ENCODE peak calls at places on chromosomes 7 and 10, in five cellular contexts. G, Y, W, P and D are unnamed samples.

GRCh38 chr10:48406204-48406603 is 99.7 kb downstream of the MAPK8 start:
- DNase-seq in G (no peak), Y (no peak), W (no peak), P (no peak), D (no peak)

GRCh38 chr10:109780997-109781396 is 142.3 kb downstream of the XPNPEP1 start:
- DNase-seq in G (no peak), Y (no peak), W (no peak), P (no peak), D (no peak)

GRCh38 chr7:66928388-66928787 is 7.4 kb downstream of the TMEM248 start:
- DNase-seq in G (no peak), Y (no peak), W (no peak), P (no peak), D (no peak)

GRCh38 chr10:69307434-69307833 is 29.1 kb downstream of the HK1 start:
- DNase-seq in G (no peak), Y (no peak), W (no peak), P (no peak), D (no peak)

GRCh38 chr10:129888784-129889616 is 75.1 kb downstream of the EBF3 start:
- DNase-seq in G (peak; percentile 13), Y (peak; percentile 9), W (peak; percentile 78), P (peak; percentile 67), D (peak; percentile 84)

GRCh38 chr7:95092332-95092731 is 184.9 kb downstream of the PPP1R9A start:
- DNase-seq in G (no peak), Y (no peak), W (no peak), P (no peak), D (no peak)

GRCh38 chr10:79446451-79447020 is 1.1 kb upstream of the ZCCHC24 start:
- DNase-seq in G (no peak), Y (peak; percentile 22), W (peak; percentile 89), P (peak; percentile 25), D (peak; percentile 60)

GRCh38 chr7:82396343-82396742 is 47.2 kb downstream of the CACNA2D1 start:
- DNase-seq in G (no peak), Y (no peak), W (no peak), P (no peak), D (no peak)

GRCh38 chr10:23174075-23174973 is 17.8 kb upstream of the PTF1A start:
- DNase-seq in G (no peak), Y (no peak), W (no peak), P (no peak), D (no peak)

GRCh38 chr7:74417419-74417971 is 36.2 kb upstream of the GTF2IRD1 start:
- DNase-seq in G (peak; percentile 41), Y (peak; percentile 50), W (peak; percentile 81), P (peak; percentile 53), D (peak; percentile 74)

GRCh38 chr7:116955340-116955739 is 2.0 kb downstream of the ST7 start:
- DNase-seq in G (no peak), Y (no peak), W (no peak), P (no peak), D (no peak)